ENCODE peak calls at places on chromosome 14, in four cellular contexts. K, J, D and O are unnamed samples.

GRCh38 chr14:57834001-57834598 is 31.8 kb downstream of the SLC35F4 start:
- DNase-seq in K (no peak), D (no peak), J (no peak), O (no peak)

GRCh38 chr14:80996049-80996901 is 40.9 kb downstream of the TSHR start:
- DNase-seq in K (no peak), J (no peak), D (peak), O (peak)

GRCh38 chr14:20347747-20348146 is 4.3 kb downstream of the PARP2 start:
- DNase-seq in J (no peak), D (no peak), K (no peak), O (no peak)

GRCh38 chr14:92366237-92366636 is 43.3 kb downstream of the SLC24A4 start:
- DNase-seq in D (no peak), J (no peak), K (no peak), O (no peak)

GRCh38 chr14:38108681-38109080 is 99.0 kb upstream of the SSTR1 start:
- DNase-seq in J (no peak), D (peak), K (no peak), O (no peak)

GRCh38 chr14:56587701-56588100 is 8.1 kb downstream of the TMEM260 start:
- DNase-seq in J (no peak), K (no peak), D (no peak), O (no peak)

GRCh38 chr14:33934938-33935337 is 15.9 kb downstream of the EGLN3 start:
- DNase-seq in J (no peak), K (no peak), D (no peak), O (no peak)

GRCh38 chr14:60686865-60687264 is 37.3 kb downstream of the SIX4 start:
- DNase-seq in K (no peak), J (no peak), D (no peak), O (no peak)

GRCh38 chr14:100955201-100955600 is 51.7 kb upstream of the RTL1 start:
- DNase-seq in J (no peak), D (peak), K (no peak), O (no peak)

GRCh38 chr14:71143391-71144290 is 236.4 kb downstream of the PCNX1 start:
- DNase-seq in D (peak), J (no peak), K (no peak), O (peak)

GRCh38 chr14:96239759-96240158 is 16.3 kb upstream of the BDKRB1 start:
- DNase-seq in K (no peak), J (no peak), D (no peak), O (no peak)

GRCh38 chr14:88045705-88046104 is 40.8 kb downstream of the GPR65 start:
- DNase-seq in J (no peak), D (no peak), K (no peak), O (no peak)

GRCh38 chr14:52125885-52126284 is 57.0 kb upstream of the NID2 start:
- DNase-seq in J (no peak), D (no peak), K (no peak), O (peak)
- H4K5ac ChIP-seq in J (no peak), D (peak), K (no peak), O (no peak)

GRCh38 chr14:89307409-89307808 is 109.6 kb downstream of the FOXN3 start:
- DNase-seq in J (no peak), D (no peak), K (no peak), O (no peak)
- H4K5ac ChIP-seq in J (no peak), D (no peak), K (no peak), O (no peak)

DNA sequence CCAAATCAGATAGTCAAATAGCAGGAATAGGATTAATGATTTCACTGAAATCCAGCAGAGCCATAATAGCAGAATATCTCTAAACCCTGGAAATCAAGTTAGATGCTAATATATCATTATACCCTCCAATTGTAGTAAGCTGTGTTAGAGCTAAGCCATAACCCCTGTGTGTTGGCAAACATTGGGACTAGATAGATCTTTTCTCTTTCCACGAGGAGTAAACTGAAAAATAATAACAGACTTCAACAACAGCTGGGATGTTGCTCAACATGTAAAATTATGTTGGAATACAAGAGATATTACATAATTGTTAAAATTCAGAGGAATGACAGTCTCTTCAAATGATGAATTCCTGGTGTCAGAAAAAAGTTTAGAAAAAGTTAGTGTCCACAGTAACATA is 383.8 kb downstream of the SNAPC1 start:
- DNase-seq in K (no peak), D (no peak), J (no peak), O (no peak)
- H4K5ac ChIP-seq in K (no peak), D (no peak), J (no peak), O (no peak)

GRCh38 chr14:49928010-49928409 is 35.1 kb downstream of the ARF6 start:
- DNase-seq in K (no peak), D (peak), J (no peak), O (no peak)

GRCh38 chr14:49923881-49924280 is 31.0 kb downstream of the ARF6 start:
- DNase-seq in D (no peak), J (no peak), K (no peak), O (no peak)

GRCh38 chr14:49926803-49927202 is 33.9 kb downstream of the ARF6 start:
- DNase-seq in D (no peak), J (no peak), K (no peak), O (no peak)

GRCh38 chr14:49923442-49923841 is 30.6 kb downstream of the ARF6 start:
- DNase-seq in J (no peak), D (no peak), K (no peak), O (no peak)

GRCh38 chr14:49924852-49925251 is 32.0 kb downstream of the ARF6 start:
- DNase-seq in K (no peak), D (no peak), J (no peak), O (no peak)
- H4K5ac ChIP-seq in K (no peak), D (no peak), J (no peak), O (no peak)